ENCODE peak calls at places on chromosomes 4 and X, in five cellular contexts. One of them, this sample, is unnamed. For H3K36me3 and H3K4me1, the result is how much of the 10 kb centered on the place peaks cover.

GRCh38 chr4:175422331-175422730 is 389.7 kb downstream of the GPM6A start:
- DNase-seq in uterus: no peak
- DNase-seq in cardiac muscle cell: no peak
- DNase-seq in SJSA1: peak
- DNase-seq in suprapubic skin: no peak
- DNase-seq in this sample: no peak

GRCh38 chr4:185754961-185755360 is 57.0 kb downstream of the SORBS2 start:
- DNase-seq in cardiac muscle cell: no peak
- DNase-seq in suprapubic skin: no peak
- DNase-seq in uterus: no peak
- DNase-seq in SJSA1: no peak
- DNase-seq in this sample: no peak

GRCh38 chr4:147761218-147761883 is 29.5 kb downstream of the ARHGAP10 start:
- DNase-seq in uterus: no peak
- DNase-seq in SJSA1: no peak
- DNase-seq in cardiac muscle cell: no peak
- DNase-seq in suprapubic skin: no peak
- DNase-seq in this sample: no peak

GRCh38 chrX:71181558-71181909 is 36.9 kb downstream of the NLGN3 start:
- DNase-seq in SJSA1: no peak
- DNase-seq in suprapubic skin: no peak
- DNase-seq in cardiac muscle cell: no peak
- DNase-seq in uterus: no peak
- DNase-seq in this sample: no peak

GRCh38 chr4:123892368-123892961 is 495.9 kb downstream of the SPRY1 start:
- DNase-seq in cardiac muscle cell: no peak
- DNase-seq in suprapubic skin: no peak
- DNase-seq in SJSA1: no peak
- DNase-seq in uterus: no peak
- DNase-seq in this sample: no peak

GRCh38 chr4:40307627-40308497 is 27.3 kb upstream of the CHRNA9 start:
- DNase-seq in SJSA1: no peak
- DNase-seq in cardiac muscle cell: no peak
- DNase-seq in uterus: no peak
- DNase-seq in suprapubic skin: no peak
- DNase-seq in this sample: no peak

GRCh38 chr4:87093443-87094123 is 126.8 kb downstream of the KLHL8 start:
- DNase-seq in cardiac muscle cell: peak
- DNase-seq in suprapubic skin: no peak
- DNase-seq in uterus: no peak
- DNase-seq in SJSA1: peak
- DNase-seq in this sample: no peak

GRCh38 chr4:3372933-3373465 is 68.8 kb upstream of the HGFAC start:
- DNase-seq in uterus: peak
- DNase-seq in cardiac muscle cell: no peak
- DNase-seq in SJSA1: peak
- DNase-seq in suprapubic skin: no peak
- DNase-seq in this sample: peak

GRCh38 chrX:118884552-118885138 is 61.0 kb downstream of the ZCCHC12 start:
- DNase-seq in SJSA1: no peak
- DNase-seq in cardiac muscle cell: no peak
- DNase-seq in uterus: no peak
- DNase-seq in suprapubic skin: no peak
- DNase-seq in this sample: no peak

DNA sequence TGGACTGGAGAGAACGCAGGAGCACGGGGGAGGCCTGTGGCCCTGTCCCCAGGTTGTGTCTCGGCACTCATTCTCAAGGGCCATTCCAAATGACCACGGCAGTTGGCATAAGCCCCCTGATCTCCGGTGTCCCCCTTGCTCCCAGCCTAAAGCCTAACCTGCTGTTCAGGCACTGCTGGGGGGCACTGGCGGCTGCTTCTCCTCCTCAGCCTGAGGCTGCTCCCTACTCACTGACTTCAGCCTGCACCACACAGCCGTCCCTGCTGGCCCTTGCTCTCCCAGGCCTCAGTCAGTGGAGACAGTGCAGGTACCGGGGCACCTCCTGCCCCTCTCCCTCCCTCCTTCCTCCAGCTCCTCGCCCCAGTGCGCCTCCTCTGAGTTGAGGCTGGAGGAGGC is 64.8 kb downstream of the CPZ start:
- DNase-seq in uterus: no peak
- DNase-seq in suprapubic skin: peak
- DNase-seq in cardiac muscle cell: no peak
- DNase-seq in SJSA1: no peak
- DNase-seq in this sample: no peak
- H3K36me3 ChIP-seq in uterus: under half
- H3K36me3 ChIP-seq in suprapubic skin: under half
- H3K36me3 ChIP-seq in cardiac muscle cell: under half
- H3K36me3 ChIP-seq in SJSA1: under half
- H3K36me3 ChIP-seq in this sample: under half

GRCh38 chrX:130726661-130727060 is 176.3 kb downstream of the ENOX2 start:
- DNase-seq in uterus: no peak
- DNase-seq in suprapubic skin: no peak
- DNase-seq in SJSA1: no peak
- DNase-seq in cardiac muscle cell: peak
- DNase-seq in this sample: no peak

GRCh38 chrX:130725519-130725918 is 177.5 kb downstream of the ENOX2 start:
- DNase-seq in uterus: no peak
- DNase-seq in SJSA1: no peak
- DNase-seq in cardiac muscle cell: no peak
- DNase-seq in suprapubic skin: no peak
- DNase-seq in this sample: no peak

GRCh38 chrX:130728208-130728607 is 174.8 kb downstream of the ENOX2 start:
- DNase-seq in cardiac muscle cell: peak
- DNase-seq in SJSA1: no peak
- DNase-seq in suprapubic skin: no peak
- DNase-seq in uterus: no peak
- DNase-seq in this sample: no peak
- H3K4me3 ChIP-seq in cardiac muscle cell: no peak
- H3K4me3 ChIP-seq in SJSA1: no peak
- H3K4me3 ChIP-seq in suprapubic skin: no peak
- H3K4me3 ChIP-seq in uterus: no peak
- H3K4me3 ChIP-seq in this sample: no peak

GRCh38 chrX:12949205-12949926 is 25.5 kb upstream of the TMSB4X start:
- DNase-seq in SJSA1: no peak
- DNase-seq in uterus: no peak
- DNase-seq in cardiac muscle cell: peak
- DNase-seq in suprapubic skin: no peak
- DNase-seq in this sample: no peak

GRCh38 chrX:12953420-12953819 is 21.5 kb upstream of the TMSB4X start:
- DNase-seq in suprapubic skin: no peak
- DNase-seq in uterus: no peak
- DNase-seq in SJSA1: no peak
- DNase-seq in cardiac muscle cell: no peak
- DNase-seq in this sample: no peak

GRCh38 chrX:12949927-12950656 is 24.8 kb upstream of the TMSB4X start:
- DNase-seq in SJSA1: peak
- DNase-seq in uterus: peak
- DNase-seq in suprapubic skin: peak
- DNase-seq in cardiac muscle cell: peak
- DNase-seq in this sample: peak

GRCh38 chrX:12950851-12951589 is 23.9 kb upstream of the TMSB4X start:
- DNase-seq in cardiac muscle cell: peak
- DNase-seq in uterus: no peak
- DNase-seq in SJSA1: no peak
- DNase-seq in suprapubic skin: no peak
- DNase-seq in this sample: no peak

DNA sequence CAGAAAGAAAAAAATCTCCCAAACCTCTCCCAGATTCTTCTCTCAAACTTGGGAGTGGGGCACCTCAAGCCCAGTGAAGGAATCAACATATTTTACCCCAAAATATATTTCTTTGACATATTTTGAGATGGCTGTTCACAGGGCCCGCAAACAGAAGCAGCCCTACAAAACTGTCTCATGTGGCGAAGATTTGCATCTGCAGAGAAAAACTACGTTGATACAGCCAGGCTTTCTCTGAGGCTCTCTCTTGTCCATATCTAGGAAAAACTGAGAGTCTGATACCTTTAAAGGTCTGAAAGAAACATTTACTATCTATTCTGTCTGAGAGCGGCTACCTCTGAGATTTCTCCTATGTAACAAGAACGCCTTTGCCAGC is 23.3 kb upstream of the TMSB4X start:
- DNase-seq in SJSA1: no peak
- DNase-seq in cardiac muscle cell: no peak
- DNase-seq in suprapubic skin: no peak
- DNase-seq in uterus: no peak
- DNase-seq in this sample: no peak
- H3K4me1 ChIP-seq in SJSA1: under half
- H3K4me1 ChIP-seq in cardiac muscle cell: under half
- H3K4me1 ChIP-seq in suprapubic skin: under half
- H3K4me1 ChIP-seq in uterus: under half
- H3K4me1 ChIP-seq in this sample: under half

GRCh38 chr4:75786938-75787337 is 62.6 kb downstream of the USO1 start:
- DNase-seq in SJSA1: no peak
- DNase-seq in suprapubic skin: no peak
- DNase-seq in uterus: no peak
- DNase-seq in cardiac muscle cell: no peak
- DNase-seq in this sample: no peak
- H3K36me3 ChIP-seq in SJSA1: under half
- H3K36me3 ChIP-seq in suprapubic skin: half or more
- H3K36me3 ChIP-seq in uterus: under half
- H3K36me3 ChIP-seq in cardiac muscle cell: half or more
- H3K36me3 ChIP-seq in this sample: half or more

GRCh38 chr4:119290598-119290997 is 31.3 kb downstream of the FABP2 start:
- DNase-seq in suprapubic skin: no peak
- DNase-seq in cardiac muscle cell: no peak
- DNase-seq in uterus: no peak
- DNase-seq in SJSA1: no peak
- DNase-seq in this sample: no peak

GRCh38 chr4:119281374-119281773 is 40.6 kb downstream of the FABP2 start:
- DNase-seq in cardiac muscle cell: peak
- DNase-seq in suprapubic skin: no peak
- DNase-seq in uterus: no peak
- DNase-seq in SJSA1: no peak
- DNase-seq in this sample: no peak

GRCh38 chr4:119289313-119289712 is 32.6 kb downstream of the FABP2 start:
- DNase-seq in uterus: no peak
- DNase-seq in suprapubic skin: no peak
- DNase-seq in cardiac muscle cell: no peak
- DNase-seq in SJSA1: no peak
- DNase-seq in this sample: no peak

GRCh38 chr4:119286377-119287002 is 35.4 kb downstream of the FABP2 start:
- DNase-seq in suprapubic skin: no peak
- DNase-seq in SJSA1: peak
- DNase-seq in cardiac muscle cell: peak
- DNase-seq in uterus: peak
- DNase-seq in this sample: no peak

DNA sequence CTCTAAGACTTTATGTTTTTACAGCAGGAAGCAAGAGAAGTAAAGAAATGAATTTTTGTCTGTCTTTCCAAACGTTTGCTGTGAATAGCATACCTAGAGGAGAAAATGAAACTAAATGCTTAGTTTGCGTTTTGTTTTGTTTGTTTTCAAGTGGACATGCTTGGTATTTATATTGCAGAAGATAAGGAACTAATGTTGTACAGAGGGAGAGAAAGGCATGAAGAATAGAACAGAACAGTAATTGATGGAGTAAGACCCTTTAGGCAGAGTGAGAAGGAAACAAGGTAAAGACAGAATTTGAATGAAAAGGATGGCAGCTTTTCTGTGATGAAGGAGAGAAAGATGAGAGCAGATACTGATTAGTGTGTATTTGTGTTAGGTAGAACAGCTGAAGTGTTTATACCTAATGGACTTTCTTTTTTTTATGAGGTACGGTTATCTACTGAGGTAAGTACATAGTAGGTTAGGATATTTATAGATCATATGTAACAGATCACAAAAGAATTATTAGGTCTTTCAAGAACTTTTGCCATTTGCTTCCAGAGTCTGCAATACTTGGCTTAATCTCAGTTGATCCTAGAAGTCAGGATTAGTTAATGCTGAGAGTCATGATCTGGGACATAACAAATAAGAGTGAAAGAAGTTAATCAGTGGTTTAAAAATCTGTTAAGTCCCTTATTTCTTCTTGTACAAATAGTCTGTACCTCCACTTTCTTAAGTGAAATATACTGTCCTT is 36.9 kb downstream of the FABP2 start:
- DNase-seq in SJSA1: peak
- DNase-seq in cardiac muscle cell: peak
- DNase-seq in suprapubic skin: no peak
- DNase-seq in uterus: no peak
- DNase-seq in this sample: no peak
- H3K4me3 ChIP-seq in SJSA1: peak
- H3K4me3 ChIP-seq in cardiac muscle cell: no peak
- H3K4me3 ChIP-seq in suprapubic skin: no peak
- H3K4me3 ChIP-seq in uterus: no peak
- H3K4me3 ChIP-seq in this sample: peak

This sample was measured in psoas muscle.